ENCODE peak calls at places on chromosome 10, in seven cellular contexts. One of them, this sample, is unnamed.

GRCh38 chr10:1939016-1939415 is 201.7 kb upstream of the ADARB2 start:
- DNase-seq in posterior cingulate gyrus: no peak
- DNase-seq in NCI-H460: no peak
- DNase-seq in fibroblast of pulmonary artery: no peak
- DNase-seq in breast epithelium: no peak
- DNase-seq in stimulated activated CD4-positive, alpha-beta T cell treated with anti-CD3 and anti-CD28 coated beads, TNF-alpha, amount 100 ng/mL, for 4 hours: peak
- DNase-seq in NCI-H2081: no peak
- DNase-seq in this sample: no peak

GRCh38 chr10:77420942-77421523 is 216.6 kb downstream of the KCNMA1 start:
- DNase-seq in posterior cingulate gyrus: no peak
- DNase-seq in NCI-H460: no peak
- DNase-seq in fibroblast of pulmonary artery: no peak
- DNase-seq in breast epithelium: no peak
- DNase-seq in stimulated activated CD4-positive, alpha-beta T cell treated with anti-CD3 and anti-CD28 coated beads, TNF-alpha, amount 100 ng/mL, for 4 hours: no peak
- DNase-seq in NCI-H2081: no peak
- DNase-seq in this sample: no peak

GRCh38 chr10:4650109-4650508 is 175.9 kb upstream of the AKR1E2 start:
- DNase-seq in posterior cingulate gyrus: no peak
- DNase-seq in NCI-H460: no peak
- DNase-seq in fibroblast of pulmonary artery: peak
- DNase-seq in breast epithelium: no peak
- DNase-seq in stimulated activated CD4-positive, alpha-beta T cell treated with anti-CD3 and anti-CD28 coated beads, TNF-alpha, amount 100 ng/mL, for 4 hours: no peak
- DNase-seq in NCI-H2081: peak
- DNase-seq in this sample: no peak

GRCh38 chr10:88385601-88386203 is 197.4 kb downstream of the RNLS start:
- DNase-seq in posterior cingulate gyrus: peak
- DNase-seq in NCI-H460: no peak
- DNase-seq in fibroblast of pulmonary artery: no peak
- DNase-seq in breast epithelium: peak
- DNase-seq in stimulated activated CD4-positive, alpha-beta T cell treated with anti-CD3 and anti-CD28 coated beads, TNF-alpha, amount 100 ng/mL, for 4 hours: no peak
- DNase-seq in NCI-H2081: peak
- DNase-seq in this sample: no peak

GRCh38 chr10:71795248-71795647 is 21.9 kb upstream of the VSIR start:
- DNase-seq in posterior cingulate gyrus: peak
- DNase-seq in NCI-H460: peak
- DNase-seq in fibroblast of pulmonary artery: peak
- DNase-seq in breast epithelium: no peak
- DNase-seq in stimulated activated CD4-positive, alpha-beta T cell treated with anti-CD3 and anti-CD28 coated beads, TNF-alpha, amount 100 ng/mL, for 4 hours: no peak
- DNase-seq in NCI-H2081: no peak
- DNase-seq in this sample: no peak

GRCh38 chr10:120824864-120825263 is 26.3 kb upstream of the WDR11 start:
- DNase-seq in posterior cingulate gyrus: peak
- DNase-seq in NCI-H460: peak
- DNase-seq in fibroblast of pulmonary artery: peak
- DNase-seq in breast epithelium: no peak
- DNase-seq in stimulated activated CD4-positive, alpha-beta T cell treated with anti-CD3 and anti-CD28 coated beads, TNF-alpha, amount 100 ng/mL, for 4 hours: no peak
- DNase-seq in NCI-H2081: peak
- DNase-seq in this sample: no peak

GRCh38 chr10:129438024-129438423 is 29.0 kb upstream of the MGMT start:
- DNase-seq in posterior cingulate gyrus: no peak
- DNase-seq in NCI-H460: no peak
- DNase-seq in fibroblast of pulmonary artery: no peak
- DNase-seq in breast epithelium: no peak
- DNase-seq in stimulated activated CD4-positive, alpha-beta T cell treated with anti-CD3 and anti-CD28 coated beads, TNF-alpha, amount 100 ng/mL, for 4 hours: no peak
- DNase-seq in NCI-H2081: no peak
- DNase-seq in this sample: no peak

GRCh38 chr10:32940321-32941264 is 17.4 kb downstream of the ITGB1 start:
- DNase-seq in posterior cingulate gyrus: no peak
- DNase-seq in NCI-H460: no peak
- DNase-seq in fibroblast of pulmonary artery: no peak
- DNase-seq in breast epithelium: no peak
- DNase-seq in stimulated activated CD4-positive, alpha-beta T cell treated with anti-CD3 and anti-CD28 coated beads, TNF-alpha, amount 100 ng/mL, for 4 hours: no peak
- DNase-seq in NCI-H2081: no peak
- DNase-seq in this sample: no peak

GRCh38 chr10:37495415-37495814 is 362.0 kb downstream of the ZNF248 start:
- DNase-seq in posterior cingulate gyrus: no peak
- DNase-seq in NCI-H460: no peak
- DNase-seq in fibroblast of pulmonary artery: no peak
- DNase-seq in breast epithelium: no peak
- DNase-seq in stimulated activated CD4-positive, alpha-beta T cell treated with anti-CD3 and anti-CD28 coated beads, TNF-alpha, amount 100 ng/mL, for 4 hours: no peak
- DNase-seq in NCI-H2081: no peak
- DNase-seq in this sample: no peak

This sample was measured in NCI-H524 treated with DMSO at 0.1 percent for 48 hours.